ENCODE peak calls at places on chromosomes 13 and 19, in four cellular contexts. C is transverse colon; L is tibial nerve; T is CD4-positive, CD25-positive, alpha-beta regulatory T cell. W is an unnamed sample. For H3K9me3 and H3K36me3, the result is how much of the 10 kb centered on the place peaks cover.

GRCh38 chr13:41411536-41411935 is 45.8 kb upstream of the RGCC start:
- DNase-seq in L (peak), C (no peak), T (peak), W (no peak)

GRCh38 chr19:10835089-10835753 is 791 bp downstream of the TMED1 start:
- DNase-seq in C (no peak), T (no peak), L (no peak), W (no peak)

GRCh38 chr13:102812616-102813287 is 13.8 kb downstream of the BIVM start:
- DNase-seq in C (no peak), T (no peak), L (no peak), W (no peak)

GRCh38 chr13:75521956-75522355 is 15.7 kb downstream of the COMMD6 start:
- DNase-seq in C (no peak), L (no peak), T (no peak), W (no peak)

GRCh38 chr19:39542198-39542597 is 2.2 kb upstream of the EID2 start:
- DNase-seq in L (no peak), C (no peak), T (peak), W (no peak)

GRCh38 chr13:45522571-45522970 is 57.8 kb downstream of the COG3 start:
- DNase-seq in C (no peak), L (no peak), T (no peak), W (no peak)

GRCh38 chr19:33435706-33436359 is 62.3 kb downstream of the CEBPG start:
- DNase-seq in T (no peak), L (no peak), C (no peak), W (no peak)

GRCh38 chr13:32829676-32830091 is 186.5 kb upstream of the KL start:
- DNase-seq in T (no peak), C (no peak), L (no peak), W (no peak)

GRCh38 chr19:49664171-49665070 is 1.2 kb downstream of the IRF3 start:
- DNase-seq in C (peak), T (peak), L (peak), W (peak)

GRCh38 chr19:46296722-46297431 is at the start of gene HIF3A:
- DNase-seq in C (peak), L (peak), T (no peak), W (no peak)

GRCh38 chr19:4198467-4199126 is 16.1 kb downstream of the ANKRD24 start:
- DNase-seq in L (no peak), T (no peak), C (no peak), W (no peak)

DNA sequence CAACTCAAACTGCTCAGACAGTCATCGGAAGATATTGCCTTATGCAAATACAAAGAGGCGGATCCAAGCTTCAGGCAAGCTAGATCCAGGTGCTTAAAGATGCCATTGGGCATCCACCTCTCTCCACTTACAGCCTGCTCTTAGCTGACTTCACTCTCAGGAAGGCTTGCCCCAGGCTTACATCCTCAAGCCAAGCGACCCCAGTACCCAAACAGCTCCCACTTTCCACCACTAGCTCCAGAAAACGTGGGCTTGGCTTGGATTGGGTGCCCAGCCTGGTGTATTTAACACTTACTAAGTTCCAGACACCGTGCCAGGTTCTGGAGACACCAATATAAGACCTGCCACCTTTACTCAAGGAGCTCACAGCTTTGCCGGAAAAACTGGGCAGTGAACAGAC is 142.1 kb upstream of the VSTM2B start:
- DNase-seq in C (no peak), T (no peak), L (no peak), W (no peak)
- H3K9me3 ChIP-seq in C (under half), T (under half), L (under half), W (under half)

DNA sequence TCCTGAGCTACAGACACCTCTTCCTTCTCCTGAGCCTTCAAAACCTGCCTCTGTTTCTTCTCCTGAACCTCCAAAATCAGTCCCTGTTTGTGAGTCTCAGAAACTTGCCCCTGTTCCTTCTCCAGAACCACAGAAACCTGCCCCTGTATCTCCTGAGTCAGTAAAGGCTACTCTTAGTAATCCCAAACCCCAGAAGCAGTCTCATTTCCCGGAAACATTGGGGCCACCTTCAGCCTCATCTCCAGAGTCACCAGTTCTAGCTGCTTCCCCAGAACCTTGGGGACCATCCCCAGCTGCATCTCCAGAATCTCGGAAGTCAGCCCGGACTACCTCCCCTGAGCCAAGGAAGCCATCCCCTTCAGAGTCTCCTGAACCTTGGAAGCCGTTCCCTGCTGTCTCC is 10.0 kb downstream of the CHAMP1 start:
- DNase-seq in C (no peak), T (no peak), L (no peak), W (no peak)
- H3K36me3 ChIP-seq in C (under half), T (half or more), L (half or more), W (under half)

GRCh38 chr19:35292421-35292820 is 460 bp downstream of the MAG start:
- DNase-seq in L (no peak), T (no peak), C (no peak), W (no peak)

GRCh38 chr19:35291916-35292315 is at the start of gene MAG:
- DNase-seq in L (no peak), C (no peak), T (no peak), W (no peak)

GRCh38 chr19:35294328-35294727 is 2.4 kb downstream of the MAG start:
- DNase-seq in C (no peak), L (no peak), T (no peak), W (no peak)

GRCh38 chr19:35293733-35294309 is 1.9 kb downstream of the MAG start:
- DNase-seq in T (no peak), C (no peak), L (no peak), W (no peak)

DNA sequence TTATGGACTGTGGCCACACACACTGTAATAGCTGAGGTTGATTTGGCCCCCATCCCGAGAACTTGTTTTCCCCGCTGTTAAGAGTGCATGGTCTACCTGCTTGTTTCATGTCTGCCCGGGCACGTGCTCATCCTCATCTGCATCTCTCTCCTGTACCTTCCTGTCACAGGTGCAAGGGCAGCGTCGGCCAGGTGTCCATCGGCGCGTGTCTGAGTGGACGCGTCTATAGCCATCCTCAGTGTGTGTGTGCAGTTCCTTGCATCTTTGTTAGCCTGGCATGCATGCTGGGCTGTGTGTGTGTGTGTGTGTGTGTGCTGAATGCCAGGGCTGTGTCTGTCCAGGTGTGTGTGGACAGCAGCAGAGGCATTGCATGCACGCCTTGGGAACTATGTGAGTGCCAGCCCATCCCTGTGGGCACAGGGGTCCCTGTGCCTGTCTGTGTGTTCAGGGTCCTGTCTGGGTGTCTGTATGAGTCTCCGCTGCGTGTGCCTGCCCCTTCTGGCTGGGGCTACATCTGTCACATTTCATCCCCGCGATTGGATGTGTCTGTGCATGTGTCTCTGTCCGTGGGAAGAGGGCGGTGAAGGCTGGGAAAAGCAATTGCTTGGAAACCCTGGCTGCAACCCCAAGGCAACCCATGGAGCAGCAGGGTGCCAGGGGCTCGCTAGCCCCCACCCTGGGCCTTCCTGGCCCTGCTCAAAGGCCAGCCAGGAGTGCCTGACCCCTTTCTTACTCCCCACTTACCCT is 1.2 kb downstream of the MAG start:
- DNase-seq in C (no peak), T (no peak), L (no peak), W (no peak)
- H3K27ac ChIP-seq in C (no peak), T (no peak), L (peak), W (no peak)

GRCh38 chr19:52039169-52039568 is 9.5 kb downstream of the ZNF432 start:
- DNase-seq in L (no peak), C (no peak), T (no peak), W (no peak)

GRCh38 chr19:52028780-52029123 is 573 bp upstream of the ZNF614 start:
- DNase-seq in T (no peak), C (no peak), L (no peak), W (no peak)

GRCh38 chr19:52028027-52028779 is at the start of gene ZNF614:
- DNase-seq in T (peak), C (peak), L (peak), W (peak)

GRCh38 chr19:52034051-52034728 is 6.0 kb upstream of the ZNF614 start:
- DNase-seq in L (no peak), T (no peak), C (no peak), W (no peak)
- H3K9me3 ChIP-seq in L (under half), T (half or more), C (half or more), W (half or more)

DNA sequence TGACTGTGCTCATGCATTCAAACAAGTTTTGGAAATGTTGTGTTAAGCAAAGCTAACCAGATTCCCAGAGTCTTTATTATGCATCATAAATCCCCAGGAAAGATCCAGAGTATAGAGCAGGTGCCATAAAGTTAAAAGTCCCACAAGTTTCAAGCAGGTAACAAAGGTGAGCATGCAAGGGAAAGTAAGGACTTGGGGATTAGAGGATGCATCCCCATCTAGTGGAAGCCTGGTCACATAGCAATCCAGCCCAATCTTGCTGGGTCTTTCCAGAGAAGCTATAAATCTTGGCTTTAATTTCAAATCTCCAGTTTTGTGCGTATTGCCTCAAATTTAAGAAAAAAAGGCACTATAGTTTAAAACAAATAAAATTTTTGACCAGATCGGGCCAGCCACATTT is 72.7 kb downstream of the ZNF254 start:
- DNase-seq in C (no peak), T (peak), L (no peak), W (no peak)
- H3K36me3 ChIP-seq in C (under half), T (under half), L (half or more), W (under half)

DNA sequence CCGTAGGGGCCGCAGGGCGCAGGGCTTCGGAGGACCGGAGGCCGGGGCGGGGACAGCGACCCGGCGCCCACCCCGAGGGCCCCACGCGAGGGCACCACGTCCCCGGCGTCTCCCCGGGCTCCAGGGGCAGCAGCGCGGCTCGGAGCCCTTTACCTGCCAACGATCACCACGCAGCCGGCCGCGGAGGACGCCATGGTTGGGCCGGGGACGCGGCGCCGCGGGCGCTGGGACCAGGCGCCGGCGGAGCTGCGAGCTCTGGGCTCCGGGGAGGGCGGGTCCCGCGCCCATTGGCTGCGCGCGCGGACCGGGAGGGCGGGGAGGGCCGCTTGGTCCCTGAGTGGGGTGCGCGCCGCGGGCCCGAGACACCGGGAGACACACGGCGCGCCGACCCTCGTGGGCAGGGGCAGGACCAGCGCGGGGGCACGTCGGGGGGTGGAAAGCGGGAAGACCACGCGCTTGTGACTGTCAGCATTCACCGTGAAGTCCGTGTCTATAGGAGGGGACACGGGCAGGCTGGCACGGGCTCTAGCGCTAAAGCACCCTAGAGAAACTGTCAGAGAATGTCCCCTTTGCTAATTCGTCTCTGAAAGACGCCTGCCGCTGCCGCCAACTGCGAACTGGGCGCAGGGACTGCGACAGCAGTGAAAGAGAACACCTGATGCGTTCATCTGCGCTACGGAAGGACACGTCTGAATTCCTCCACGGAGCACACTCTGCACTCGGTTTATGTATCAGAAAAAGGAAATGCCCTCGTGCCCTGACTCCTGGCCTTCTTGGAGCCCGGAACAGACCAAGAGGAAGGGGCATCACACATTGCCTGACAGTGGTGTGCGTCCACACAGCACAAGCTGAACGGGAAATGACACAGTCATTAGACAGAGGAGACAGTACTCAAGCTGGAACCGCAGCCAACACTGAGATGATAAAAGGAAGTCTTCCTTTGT is at the start of gene CRYL1:
- DNase-seq in L (peak), C (peak), T (peak), W (peak)
- H3K27ac ChIP-seq in L (peak), C (peak), T (peak), W (peak)

W was measured in CD8-positive, alpha-beta memory T cell.